ENCODE peak calls at places on chromosomes 6 and 20, in five cellular contexts. E is gastrocnemius medialis, N is A549, R is suprapubic skin, Q is IMR-90. L is an unnamed sample.

GRCh38 chr6:39980839-39981580 is 46.7 kb upstream of the MOCS1 start:
- DNase-seq in E (no peak), N (peak), R (no peak), Q (peak), L (peak)

GRCh38 chr20:62856931-62857619 is 4.5 kb downstream of the TCFL5 start:
- DNase-seq in E (no peak), N (no peak), R (no peak), Q (no peak), L (no peak)

GRCh38 chr6:127518710-127519468 is at the start of gene MTCL3:
- DNase-seq in E (no peak), N (peak), R (no peak), Q (peak), L (no peak)

GRCh38 chr6:52493669-52494068 is 73.5 kb downstream of the EFHC1 start:
- DNase-seq in E (no peak), N (no peak), R (no peak), Q (peak), L (no peak)

GRCh38 chr6:86477510-86478166 is 459.7 kb upstream of the HTR1E start:
- DNase-seq in E (no peak), N (no peak), R (no peak), Q (no peak), L (no peak)

GRCh38 chr6:140071115-140071514 is 696.7 kb upstream of the CITED2 start:
- DNase-seq in E (no peak), N (no peak), R (no peak), Q (peak), L (no peak)

GRCh38 chr20:58271596-58272460 is 37.7 kb upstream of the RAB22A start:
- DNase-seq in E (no peak), N (no peak), R (no peak), Q (peak), L (no peak)

GRCh38 chr20:25295386-25296093 is 47.7 kb downstream of the PYGB start:
- DNase-seq in E (peak), N (no peak), R (no peak), Q (no peak), L (no peak)

GRCh38 chr6:117188627-117189201 is 76.6 kb upstream of the VGLL2 start:
- DNase-seq in E (no peak), N (no peak), R (no peak), Q (no peak), L (no peak)

GRCh38 chr20:49669601-49670189 is 44.0 kb downstream of the B4GALT5 start:
- DNase-seq in E (no peak), N (no peak), R (no peak), Q (no peak), L (no peak)

GRCh38 chr6:30618270-30618787 is 689 bp downstream of the MRPS18B start:
- DNase-seq in E (no peak), N (no peak), R (no peak), Q (no peak), L (no peak)

GRCh38 chr20:19440660-19441527 is 228.5 kb downstream of the SLC24A3 start:
- DNase-seq in E (no peak), N (no peak), R (no peak), Q (no peak), L (no peak)

GRCh38 chr6:128710305-128710704 is 172.6 kb upstream of the LAMA2 start:
- DNase-seq in E (no peak), N (no peak), R (no peak), Q (peak), L (no peak)

GRCh38 chr20:10667560-10668167 is 6.1 kb downstream of the JAG1 start:
- DNase-seq in E (no peak), N (no peak), R (no peak), Q (no peak), L (no peak)

GRCh38 chr6:150016324-150017185 is 8.8 kb downstream of the RAET1L start:
- DNase-seq in E (peak), N (peak), R (no peak), Q (peak), L (peak)

GRCh38 chr6:10951675-10952282 is 64.9 kb downstream of the SYCP2L start:
- DNase-seq in E (no peak), N (peak), R (no peak), Q (peak), L (no peak)
- TF ChIP-seq CTCF in E (no peak), N (peak), R (peak), Q (peak), L (no peak)

GRCh38 chr6:7144810-7145209 is 37.0 kb downstream of the RREB1 start:
- DNase-seq in E (no peak), N (no peak), R (no peak), Q (no peak), L (no peak)

GRCh38 chr6:7142228-7142801 is 34.6 kb downstream of the RREB1 start:
- DNase-seq in E (no peak), N (no peak), R (no peak), Q (no peak), L (no peak)

GRCh38 chr6:7140631-7141366 is 33.0 kb downstream of the RREB1 start:
- DNase-seq in E (peak), N (peak), R (peak), Q (peak), L (peak)

GRCh38 chr6:7145269-7146078 is 37.7 kb downstream of the RREB1 start:
- DNase-seq in E (no peak), N (no peak), R (no peak), Q (no peak), L (no peak)

GRCh38 chr6:7143161-7143974 is 35.6 kb downstream of the RREB1 start:
- DNase-seq in E (no peak), N (no peak), R (no peak), Q (no peak), L (no peak)
- TF ChIP-seq POLR2A in E (no peak), N (no peak), R (no peak), Q (no peak), L (no peak)

GRCh38 chr6:34082348-34082747 is 63.5 kb downstream of the GRM4 start:
- DNase-seq in E (no peak), N (no peak), R (no peak), Q (no peak), L (no peak)
- TF ChIP-seq CTCF in E (no peak), N (no peak), R (no peak), Q (no peak), L (no peak)

GRCh38 chr6:125156496-125156895 is 2.9 kb downstream of the TPD52L1 start:
- DNase-seq in E (no peak), N (no peak), R (no peak), Q (no peak), L (no peak)

GRCh38 chr6:125155344-125155743 is 1.8 kb downstream of the TPD52L1 start:
- DNase-seq in E (no peak), N (no peak), R (no peak), Q (no peak), L (no peak)

GRCh38 chr6:125151715-125152114 is 1.9 kb upstream of the TPD52L1 start:
- DNase-seq in E (no peak), N (no peak), R (no peak), Q (no peak), L (no peak)

GRCh38 chr6:125154184-125155135 is 887 bp downstream of the TPD52L1 start:
- DNase-seq in E (peak), N (peak), R (no peak), Q (no peak), L (no peak)

DNA sequence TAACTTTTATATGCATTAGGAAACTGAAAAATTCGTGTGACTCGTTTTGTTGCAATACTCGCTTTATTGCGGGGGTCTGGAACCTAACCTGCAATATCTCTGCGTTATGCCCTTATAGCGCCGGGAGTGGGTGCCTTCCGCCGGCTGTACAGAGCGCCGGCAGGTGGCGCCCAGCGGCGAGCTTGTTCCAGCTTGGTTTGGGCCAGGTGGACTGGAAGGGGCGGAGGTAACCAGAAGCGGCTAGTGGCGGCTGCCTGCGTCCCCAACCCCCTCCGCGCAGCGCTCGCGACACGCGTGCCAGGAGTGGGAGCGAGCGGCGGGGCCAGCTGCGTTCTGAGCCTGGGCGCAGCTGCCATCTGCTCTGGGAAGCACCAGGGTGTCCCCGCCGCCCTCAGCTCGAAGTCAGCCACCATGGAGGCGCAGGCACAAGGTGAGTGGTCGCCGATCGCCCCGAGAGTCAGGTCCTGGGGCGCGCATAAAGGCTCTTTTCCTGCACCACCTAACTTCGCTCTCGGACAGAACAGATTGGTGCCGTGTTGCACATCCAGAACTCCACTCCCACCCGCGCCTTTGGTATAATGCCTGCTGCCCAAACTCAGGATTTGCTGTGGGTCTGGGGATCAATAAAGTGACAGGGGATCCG is at the start of gene TPD52L1:
- DNase-seq in E (peak), N (peak), R (peak), Q (peak), L (peak)
- TF ChIP-seq POLR2A in E (peak), N (peak), R (no peak), Q (no peak), L (no peak)

GRCh38 chr6:84218091-84218490 is 9.4 kb downstream of the CEP162 start:
- DNase-seq in E (no peak), N (no peak), R (no peak), Q (no peak), L (no peak)

GRCh38 chr6:84222426-84222825 is 5.0 kb downstream of the CEP162 start:
- DNase-seq in E (no peak), N (no peak), R (no peak), Q (no peak), L (no peak)

GRCh38 chr6:84224251-84224650 is 3.2 kb downstream of the CEP162 start:
- DNase-seq in E (no peak), N (no peak), R (no peak), Q (no peak), L (no peak)

DNA sequence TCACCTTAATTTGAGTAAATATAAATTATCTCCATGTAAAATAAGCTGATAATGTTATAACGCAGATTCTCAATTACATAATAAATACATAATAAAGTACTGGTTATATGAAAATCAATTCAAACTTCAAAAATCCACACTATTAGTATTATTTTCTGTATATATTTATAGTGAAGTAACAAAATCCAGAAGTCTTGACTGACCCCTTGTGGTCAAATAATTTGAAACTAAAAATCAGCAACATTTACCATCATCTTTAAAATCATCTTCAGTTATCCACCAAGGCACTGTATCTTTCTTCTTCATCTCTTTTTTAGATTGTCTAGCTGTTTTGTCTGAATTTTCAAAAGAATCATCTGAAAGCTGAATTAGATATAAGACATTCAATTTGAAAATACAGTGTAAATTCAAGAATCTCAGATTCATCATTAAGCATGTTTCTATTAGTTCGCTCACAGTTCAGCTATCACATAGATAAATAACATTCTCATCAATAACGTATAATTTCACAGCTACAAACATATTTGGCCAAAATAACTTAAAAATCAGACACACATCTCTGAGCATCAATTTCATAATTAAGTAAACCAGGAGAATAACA is 6.5 kb downstream of the CEP162 start:
- DNase-seq in E (no peak), N (peak), R (no peak), Q (peak), L (no peak)
- TF ChIP-seq CTCF in E (no peak), N (peak), R (peak), Q (peak), L (no peak)

GRCh38 chr6:31971993-31972708 is at the start of gene DXO:
- DNase-seq in E (peak), N (peak), R (peak), Q (peak), L (peak)
- TF ChIP-seq POLR2A in E (peak), N (no peak), R (no peak), Q (peak), L (no peak)

DNA sequence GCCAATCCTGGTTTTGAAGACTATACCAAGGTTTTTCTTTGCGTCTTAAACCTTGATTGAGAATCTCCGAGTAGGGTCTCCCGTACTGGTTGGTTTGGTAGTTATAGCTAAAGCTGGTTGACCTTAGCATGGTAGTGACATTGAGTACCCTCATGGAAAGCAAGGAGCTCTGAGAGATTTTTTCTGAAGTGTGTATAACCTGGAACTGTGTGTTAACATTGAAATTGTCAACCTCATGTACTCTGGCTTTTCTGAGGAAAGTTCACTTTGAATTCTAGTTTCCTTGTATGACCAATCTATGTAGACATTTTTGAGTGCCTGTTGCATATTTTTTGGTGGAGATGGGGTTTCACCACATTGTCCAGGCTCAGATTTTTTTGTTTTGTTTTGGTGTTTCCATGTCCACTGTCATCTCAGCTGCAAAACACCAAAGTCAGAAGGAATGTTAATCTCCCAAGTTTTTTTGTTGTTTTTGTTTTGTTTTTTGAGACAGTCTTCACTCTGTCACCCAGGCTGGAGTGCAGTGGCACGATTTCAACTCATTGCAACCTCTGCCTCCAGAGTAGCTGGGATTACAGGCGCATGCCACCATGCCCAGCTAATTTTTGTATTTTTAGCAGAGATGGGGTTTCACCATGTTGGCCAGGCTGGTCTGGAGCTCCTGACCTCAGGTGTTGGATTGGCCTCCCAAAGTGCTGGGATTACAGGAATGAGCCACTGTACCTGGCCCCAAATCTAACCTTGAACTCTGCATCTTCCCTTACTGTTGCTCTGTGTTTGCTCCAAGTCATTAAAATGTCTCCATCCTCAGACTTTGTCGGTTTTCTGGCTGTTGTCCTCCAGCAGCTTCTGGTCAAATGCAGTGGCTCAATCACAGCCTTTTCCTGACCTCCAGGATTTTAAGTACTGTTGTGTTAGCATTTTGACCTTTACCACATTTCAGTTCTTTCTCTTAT is 4.3 kb downstream of the RPS12 start:
- DNase-seq in E (no peak), N (no peak), R (no peak), Q (peak), L (no peak)
- TF ChIP-seq CTCF in E (no peak), N (no peak), R (no peak), Q (no peak), L (no peak)

GRCh38 chr6:35920793-35921732 is at the start of gene SRPK1:
- DNase-seq in E (peak), N (peak), R (peak), Q (peak), L (peak)

GRCh38 chr6:35916056-35916455 is 4.8 kb downstream of the SRPK1 start:
- DNase-seq in E (no peak), N (no peak), R (no peak), Q (no peak), L (no peak)

GRCh38 chr6:35919085-35919826 is 1.6 kb downstream of the SRPK1 start:
- DNase-seq in E (no peak), N (peak), R (no peak), Q (peak), L (no peak)

GRCh38 chr6:35922139-35922554 is 1.2 kb upstream of the SRPK1 start:
- DNase-seq in E (no peak), N (no peak), R (no peak), Q (no peak), L (no peak)

DNA sequence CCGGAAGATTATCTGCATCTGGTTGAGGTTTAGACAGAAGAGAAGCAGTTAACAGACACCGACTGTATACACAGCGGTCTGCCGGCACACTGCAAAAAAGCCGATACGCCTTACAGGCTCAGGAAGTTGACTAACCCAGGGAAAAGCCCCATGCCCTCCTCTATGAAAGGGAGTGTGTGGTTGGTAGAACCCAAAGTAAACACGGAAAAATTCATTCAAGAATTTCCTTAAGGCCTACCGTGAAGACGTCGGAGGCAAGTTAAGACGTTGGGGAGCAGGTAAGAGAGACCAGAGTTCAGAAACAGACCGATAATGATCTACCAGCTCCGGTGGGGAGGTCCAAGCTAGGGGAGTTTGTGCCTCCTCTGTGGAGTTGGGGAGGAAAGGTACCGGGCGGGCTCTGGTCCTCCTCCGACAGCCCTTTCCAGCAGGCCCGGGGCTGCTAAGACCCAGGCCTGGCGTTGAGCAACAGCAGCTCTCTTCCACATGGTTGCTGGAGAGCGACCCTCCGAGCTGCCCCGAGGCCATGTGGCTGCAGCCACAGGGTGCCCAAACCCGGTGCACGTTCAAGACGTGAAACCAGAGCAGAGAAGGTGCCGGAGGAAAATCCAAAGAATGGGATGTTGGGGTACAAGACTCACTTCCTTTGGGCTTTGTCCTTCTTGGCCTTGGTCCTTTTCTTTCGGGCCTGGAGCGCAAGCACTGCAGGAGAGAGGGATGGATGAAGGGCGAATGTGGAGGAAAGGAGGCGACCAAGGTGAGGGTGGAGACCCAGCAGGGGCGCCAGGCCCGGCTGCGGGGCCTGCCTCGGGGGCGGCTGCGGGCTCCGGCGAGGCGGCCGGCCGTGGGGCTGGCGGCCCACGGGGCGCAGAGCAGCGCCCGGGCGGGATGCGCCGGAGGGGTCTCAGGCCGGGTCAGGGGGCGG is 809 bp downstream of the SRPK1 start:
- DNase-seq in E (no peak), N (peak), R (no peak), Q (peak), L (no peak)
- TF ChIP-seq POLR2A in E (no peak), N (no peak), R (no peak), Q (no peak), L (no peak)

DNA sequence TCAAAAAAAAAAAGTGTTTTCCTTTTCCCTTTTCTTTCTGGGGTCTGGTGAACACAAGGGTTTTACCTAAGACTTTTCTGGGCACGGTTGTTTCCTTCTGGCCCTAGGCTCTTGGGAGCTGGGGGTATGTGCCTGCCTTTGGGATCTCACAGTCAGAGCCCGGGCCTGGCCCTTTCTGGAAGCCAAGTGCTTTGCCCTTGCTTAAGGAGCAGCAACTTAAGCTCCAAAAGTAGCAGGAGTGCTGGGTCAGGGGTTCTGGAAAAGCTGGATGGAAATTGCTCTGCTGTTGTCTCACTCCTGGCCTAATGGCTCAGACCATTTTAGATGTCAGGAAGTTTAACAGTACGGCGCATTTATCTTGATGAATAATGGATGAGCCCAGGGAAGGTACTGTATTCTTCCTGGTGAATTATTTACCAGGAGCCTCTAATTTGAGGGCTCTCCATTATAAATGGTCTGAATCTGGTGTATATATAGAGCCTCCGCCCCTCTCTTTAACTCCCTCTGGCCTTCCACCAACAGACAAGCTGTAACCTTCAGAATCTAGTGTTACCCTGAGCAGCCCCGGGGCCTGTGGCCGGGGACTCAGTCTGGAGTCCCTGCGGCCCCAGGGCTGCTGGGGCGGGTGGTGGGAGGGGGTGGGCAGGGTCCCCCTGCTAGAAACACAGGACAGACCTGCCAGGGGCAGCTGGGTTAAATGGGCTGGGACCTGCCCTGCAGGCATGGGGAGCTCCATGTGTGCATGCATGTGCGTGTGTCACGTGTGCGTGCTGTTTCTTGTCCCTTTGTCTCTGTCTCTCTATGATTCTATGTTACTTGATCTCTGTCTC is 37.5 kb downstream of the PTK7 start:
- DNase-seq in E (no peak), N (no peak), R (no peak), Q (no peak), L (no peak)
- TF ChIP-seq CTCF in E (no peak), N (no peak), R (no peak), Q (no peak), L (no peak)